ENCODE peak calls at places on chromosomes 11 and 22, in nine cellular contexts. Z is prostate gland, U is lower lobe of right lung, Q is fibroblast of pulmonary artery, W is A673, C is PC-9, O is BJ, P is suprapubic skin, F is stomach. J is an unnamed sample.

GRCh38 chr11:69115586-69116560 is 39.9 kb upstream of the SMIM38 start:
- DNase-seq in F (peak; percentile 95), P (no peak), W (no peak), U (peak; percentile 90), O (no peak), Z (peak; percentile 52), Q (no peak), C (peak; percentile 91), J (no peak)

GRCh38 chr11:115965754-115966504 is 461.7 kb upstream of the CADM1 start:
- DNase-seq in W (peak; percentile 25), O (no peak), Z (no peak), U (peak; percentile 65), F (no peak), P (no peak), C (no peak), Q (no peak), J (no peak)

GRCh38 chr11:34174411-34175041 is 69.1 kb downstream of the NAT10 start:
- DNase-seq in F (peak; percentile 86), O (no peak), Z (peak; percentile 83), C (peak; percentile 53), U (peak; percentile 88), W (peak; percentile 95), P (peak; percentile 94), Q (peak; percentile 73), J (no peak)

GRCh38 chr11:131663403-131664200 is 293.2 kb downstream of the NTM start:
- DNase-seq in W (no peak), O (no peak), P (no peak), Q (no peak), C (no peak), F (no peak), Z (no peak), U (no peak), J (no peak)

GRCh38 chr22:42773161-42773560 is 52.5 kb upstream of the A4GALT start:
- DNase-seq in U (no peak), Q (no peak), C (no peak), P (no peak), O (no peak), Z (no peak), W (no peak), F (no peak), J (no peak)

GRCh38 chr11:90218606-90219005 is 4.2 kb downstream of the CHORDC1 start:
- DNase-seq in O (no peak), Q (no peak), U (peak; percentile 36), W (no peak), C (no peak), Z (no peak), P (no peak), F (no peak), J (no peak)

GRCh38 chr22:32080904-32081303 is 37.8 kb downstream of the SLC5A1 start:
- DNase-seq in W (peak; percentile 69), C (peak; percentile 54), Q (peak; percentile 72), U (no peak), P (no peak), O (no peak), F (peak; percentile 45), Z (peak; percentile 40), J (peak; percentile 35)

GRCh38 chr11:68213135-68213515 is at the start of gene KMT5B:
- DNase-seq in O (no peak), C (no peak), P (no peak), Z (no peak), F (peak; percentile 59), U (no peak), W (no peak), Q (peak; percentile 68), J (no peak)

GRCh38 chr11:57974830-57975229 is 48.9 kb upstream of the OR9Q1 start:
- DNase-seq in U (no peak), P (no peak), F (no peak), Z (no peak), Q (peak; percentile 6), O (no peak), W (no peak), C (no peak), J (no peak)

GRCh38 chr11:105181100-105181499 is 41.5 kb upstream of the CARD18 start:
- DNase-seq in P (no peak), Z (no peak), F (no peak), C (no peak), U (no peak), W (peak; percentile 79), O (no peak), Q (peak; percentile 93), J (no peak)

GRCh38 chr11:129117595-129118350 is 74.4 kb downstream of the ARHGAP32 start:
- DNase-seq in W (peak; percentile 87), Z (peak; percentile 51), F (peak; percentile 29), O (peak; percentile 16), P (no peak), C (peak; percentile 66), Q (peak; percentile 86), U (no peak), J (no peak)

GRCh38 chr11:69012092-69013008 is 696 bp downstream of the MRGPRF start:
- DNase-seq in C (no peak), Z (no peak), U (peak; percentile 30), Q (no peak), F (no peak), P (no peak), O (no peak), W (no peak), J (no peak)

GRCh38 chr11:9664276-9665171 is 647 bp downstream of the SWAP70 start:
- DNase-seq in Q (peak; percentile 69), Z (peak; percentile 19), F (peak; percentile 48), O (no peak), U (peak; percentile 74), W (peak; percentile 46), P (peak; percentile 87), C (no peak), J (no peak)

GRCh38 chr11:69000831-69001245 is 12.2 kb downstream of the MRGPRF start:
- DNase-seq in W (peak; percentile 72), P (peak; percentile 82), C (peak; percentile 43), Q (peak; percentile 85), F (no peak), U (peak; percentile 29), Z (no peak), O (peak; percentile 57), J (no peak)

GRCh38 chr11:79447039-79447438 is 6.2 kb upstream of the TENM4 start:
- DNase-seq in C (no peak), F (no peak), P (no peak), O (no peak), U (no peak), Q (no peak), W (no peak), Z (no peak), J (no peak)

GRCh38 chr11:2287102-2287501 is 14.6 kb downstream of the C11orf21 start:
- DNase-seq in U (peak; percentile 42), P (no peak), Z (no peak), F (peak; percentile 20), C (no peak), Q (no peak), O (no peak), W (no peak), J (no peak)

DNA sequence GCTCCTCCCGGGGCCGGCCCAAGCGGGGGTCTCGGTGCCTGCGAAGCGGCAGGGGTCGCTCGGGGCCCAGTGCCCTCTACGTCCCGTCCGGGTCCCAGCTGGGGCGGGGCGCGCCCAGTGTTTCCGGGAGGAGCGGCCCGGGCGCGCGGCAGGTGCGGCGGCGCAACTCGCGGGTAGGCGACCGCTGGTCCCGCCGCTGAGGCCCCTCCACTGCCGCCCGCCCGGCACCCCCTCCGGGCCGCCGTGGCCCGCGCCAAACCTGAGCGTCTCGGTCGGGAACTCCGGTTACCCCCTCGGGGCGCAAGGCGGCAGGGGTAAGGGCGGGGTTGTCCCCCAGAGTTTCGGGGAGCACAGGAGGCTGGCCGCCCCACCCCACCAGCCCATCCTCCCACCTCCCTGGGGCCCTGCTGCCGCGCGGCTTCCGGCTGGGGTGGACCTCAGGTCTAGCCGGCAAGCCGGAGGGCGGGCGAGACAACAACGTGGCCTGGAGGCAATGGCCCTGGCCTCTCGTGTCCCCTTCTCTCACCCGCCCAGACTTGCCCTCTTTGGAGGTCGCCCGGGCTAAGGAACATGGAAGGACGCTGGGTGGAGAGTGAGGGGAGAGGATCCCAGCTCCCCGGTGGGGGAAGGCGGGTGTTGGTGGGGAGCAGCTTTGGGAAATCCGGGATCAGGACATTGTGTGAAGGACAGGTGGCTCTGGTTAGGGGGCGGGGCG is 416 bp upstream of the CRACR2B start:
- DNase-seq in Z (no peak), F (peak; percentile 84), Q (no peak), C (peak; percentile 44), O (no peak), P (no peak), U (no peak), W (no peak), J (no peak)
- H3K4me3 ChIP-seq in Z (peak overlapping the region; percentile 31), F (peak overlapping the region; percentile 46), Q (no peak overlapping the region), C (peak overlapping the region; percentile 57), O (peak overlapping the region; percentile 25), P (peak overlapping the region; percentile 53), U (peak overlapping the region; percentile 58), W (peak overlapping the region; percentile 35), J (peak overlapping the region; percentile 61)

GRCh38 chr11:95711162-95711944 is 78.2 kb downstream of the FAM76B start:
- DNase-seq in U (no peak), Q (peak; percentile 39), W (no peak), C (no peak), O (no peak), F (no peak), Z (no peak), P (no peak), J (no peak)
- TF ChIP-seq CTCF in U (no peak), Q (no peak), W (no peak), C (no peak), O (no peak), F (no peak), Z (no peak), P (no peak), J (no peak)

GRCh38 chr11:103112364-103112763 is 3.1 kb downstream of the DYNC2H1 start:
- DNase-seq in Q (peak; percentile 9), U (no peak), P (no peak), F (no peak), O (no peak), C (no peak), Z (no peak), W (no peak), J (no peak)

GRCh38 chr11:103109818-103110388 is 677 bp downstream of the DYNC2H1 start:
- DNase-seq in Q (no peak), O (no peak), C (no peak), Z (no peak), F (no peak), U (no peak), P (no peak), W (peak; percentile 55), J (no peak)

GRCh38 chr11:103108933-103109817 is at the start of gene DYNC2H1:
- DNase-seq in O (peak; percentile 66), Q (peak; percentile 95), C (peak; percentile 86), U (peak; percentile 93), P (peak; percentile 91), F (peak; percentile 87), W (peak; percentile 99), Z (peak; percentile 82), J (peak; percentile 80)

GRCh38 chr11:103110406-103110805 is 1.2 kb downstream of the DYNC2H1 start:
- DNase-seq in U (no peak), F (no peak), Q (peak; percentile 64), O (no peak), P (no peak), W (peak; percentile 62), Z (no peak), C (no peak), J (no peak)

GRCh38 chr11:103111400-103111799 is 2.2 kb downstream of the DYNC2H1 start:
- DNase-seq in C (no peak), U (no peak), Q (no peak), O (no peak), W (no peak), F (no peak), Z (no peak), P (no peak), J (no peak)
- H3K4me3 ChIP-seq in C (no peak overlapping the region), U (no peak overlapping the region), Q (no peak overlapping the region), O (no peak overlapping the region), W (peak overlapping the region; percentile 10), F (no peak overlapping the region), Z (no peak overlapping the region), P (no peak overlapping the region), J (no peak overlapping the region)

GRCh38 chr11:114296190-114296978 is at the start of gene NNMT:
- DNase-seq in Z (no peak), U (peak; percentile 63), F (peak; percentile 44), W (no peak), Q (peak; percentile 99), O (peak; percentile 95), P (peak; percentile 90), C (no peak), J (no peak)
- TF ChIP-seq CTCF in Z (no peak), U (no peak), F (no peak), W (no peak), Q (peak; percentile 2), O (no peak), P (no peak), C (no peak), J (no peak)

J was measured in LNCaP clone FGC.